ENCODE peak calls at places on chromosomes 5 and 9, in four cellular contexts. One of them, this sample, is unnamed.
A peak's percentile ranks its signal among the peaks of the same experiment; 100 is the strongest.

GRCh38 chr5:139734517-139734916 is 61.1 kb upstream of the PSD2 start:
- DNase-seq in neuronal stem cell: no peak
- DNase-seq in CD8-positive, alpha-beta memory T cell: no peak
- DNase-seq in HEK293T: no peak
- DNase-seq in this sample: no peak

GRCh38 chr5:108749130-108749861 is 1.6 kb downstream of the FER start:
- DNase-seq in neuronal stem cell: no peak
- DNase-seq in CD8-positive, alpha-beta memory T cell: no peak
- DNase-seq in HEK293T: peak; percentile 69
- DNase-seq in this sample: no peak

GRCh38 chr5:169006878-169007790 is 293.8 kb downstream of the SLIT3 start:
- DNase-seq in neuronal stem cell: no peak
- DNase-seq in CD8-positive, alpha-beta memory T cell: no peak
- DNase-seq in HEK293T: no peak
- DNase-seq in this sample: no peak

GRCh38 chr5:41575110-41575779 is 64.8 kb upstream of the PLCXD3 start:
- DNase-seq in neuronal stem cell: no peak
- DNase-seq in CD8-positive, alpha-beta memory T cell: no peak
- DNase-seq in HEK293T: no peak
- DNase-seq in this sample: no peak

GRCh38 chr9:121880343-121880742 is 212.8 kb downstream of the TTLL11 start:
- DNase-seq in neuronal stem cell: no peak
- DNase-seq in CD8-positive, alpha-beta memory T cell: no peak
- DNase-seq in HEK293T: no peak
- DNase-seq in this sample: no peak

GRCh38 chr5:109487753-109488420 is 78.1 kb upstream of the PJA2 start:
- DNase-seq in neuronal stem cell: no peak
- DNase-seq in CD8-positive, alpha-beta memory T cell: no peak
- DNase-seq in HEK293T: no peak
- DNase-seq in this sample: no peak

GRCh38 chr9:116695441-116695840 is 8.3 kb downstream of the TRIM32 start:
- DNase-seq in neuronal stem cell: no peak
- DNase-seq in CD8-positive, alpha-beta memory T cell: no peak
- DNase-seq in HEK293T: no peak
- DNase-seq in this sample: no peak

GRCh38 chr9:99199938-99200539 is 21.7 kb downstream of the ALG2 start:
- DNase-seq in neuronal stem cell: no peak
- DNase-seq in CD8-positive, alpha-beta memory T cell: no peak
- DNase-seq in HEK293T: no peak
- DNase-seq in this sample: no peak

GRCh38 chr9:29439961-29440360 is 1866.7 kb upstream of the C9orf72 start:
- DNase-seq in neuronal stem cell: no peak
- DNase-seq in CD8-positive, alpha-beta memory T cell: no peak
- DNase-seq in HEK293T: no peak
- DNase-seq in this sample: no peak

GRCh38 chr9:106897223-106897622 is 34.3 kb downstream of the ZNF462 start:
- DNase-seq in neuronal stem cell: no peak
- DNase-seq in CD8-positive, alpha-beta memory T cell: no peak
- DNase-seq in HEK293T: no peak
- DNase-seq in this sample: no peak

GRCh38 chr9:84789463-84789830 is 119.9 kb downstream of the NTRK2 start:
- DNase-seq in neuronal stem cell: no peak
- DNase-seq in CD8-positive, alpha-beta memory T cell: no peak
- DNase-seq in HEK293T: no peak
- DNase-seq in this sample: no peak

GRCh38 chr9:112332674-112332976 is 794 bp downstream of the PTBP3 start:
- DNase-seq in neuronal stem cell: no peak
- DNase-seq in CD8-positive, alpha-beta memory T cell: no peak
- DNase-seq in HEK293T: no peak
- DNase-seq in this sample: no peak

GRCh38 chr5:147481857-147482256 is 28.0 kb downstream of the DPYSL3 start:
- DNase-seq in neuronal stem cell: no peak
- DNase-seq in CD8-positive, alpha-beta memory T cell: no peak
- DNase-seq in HEK293T: no peak
- DNase-seq in this sample: no peak

GRCh38 chr5:31492824-31493223 is 39.1 kb downstream of the DROSHA start:
- DNase-seq in neuronal stem cell: no peak
- DNase-seq in CD8-positive, alpha-beta memory T cell: no peak
- DNase-seq in HEK293T: no peak
- DNase-seq in this sample: no peak

GRCh38 chr5:218457-219289 is 553 bp downstream of the SDHA start:
- DNase-seq in neuronal stem cell: peak; percentile 24
- DNase-seq in CD8-positive, alpha-beta memory T cell: peak; percentile 15
- DNase-seq in HEK293T: no peak
- DNase-seq in this sample: no peak

GRCh38 chr5:16025681-16026080 is 153.9 kb downstream of the MARCHF11 start:
- DNase-seq in neuronal stem cell: no peak
- DNase-seq in CD8-positive, alpha-beta memory T cell: no peak
- DNase-seq in HEK293T: no peak
- DNase-seq in this sample: no peak

GRCh38 chr5:39503148-39503547 is 78.4 kb upstream of the DAB2 start:
- DNase-seq in neuronal stem cell: no peak
- DNase-seq in CD8-positive, alpha-beta memory T cell: no peak
- DNase-seq in HEK293T: no peak
- DNase-seq in this sample: no peak

GRCh38 chr5:176359658-176360057 is 1.9 kb downstream of the KIAA1191 start:
- DNase-seq in neuronal stem cell: no peak
- DNase-seq in CD8-positive, alpha-beta memory T cell: no peak
- DNase-seq in HEK293T: no peak
- DNase-seq in this sample: no peak

GRCh38 chr9:114281421-114282103 is 41.3 kb upstream of the ORM1 start:
- DNase-seq in neuronal stem cell: no peak
- DNase-seq in CD8-positive, alpha-beta memory T cell: no peak
- DNase-seq in HEK293T: no peak
- DNase-seq in this sample: no peak

GRCh38 chr5:111548312-111548930 is 36.1 kb upstream of the STARD4 start:
- DNase-seq in neuronal stem cell: no peak
- DNase-seq in CD8-positive, alpha-beta memory T cell: no peak
- DNase-seq in HEK293T: no peak
- DNase-seq in this sample: no peak

GRCh38 chr9:20848490-20848889 is 164.4 kb downstream of the FOCAD start:
- DNase-seq in neuronal stem cell: no peak
- DNase-seq in CD8-positive, alpha-beta memory T cell: no peak
- DNase-seq in HEK293T: no peak
- DNase-seq in this sample: no peak

GRCh38 chr5:52705720-52706119 is 82.0 kb upstream of the ITGA1 start:
- DNase-seq in neuronal stem cell: no peak
- DNase-seq in CD8-positive, alpha-beta memory T cell: no peak
- DNase-seq in HEK293T: no peak
- DNase-seq in this sample: no peak

GRCh38 chr9:84754896-84755295 is 85.4 kb downstream of the NTRK2 start:
- DNase-seq in neuronal stem cell: no peak
- DNase-seq in CD8-positive, alpha-beta memory T cell: no peak
- DNase-seq in HEK293T: no peak
- DNase-seq in this sample: no peak